ENCODE peak calls at places on chromosome 10, in nine cellular contexts. V is HCT116, T is MM.1S, H is GM23338, S is GM23248, E is SK-N-SH, N is PC-3, M is OCI-LY7, W is hepatocyte. U is an unnamed sample.

GRCh38 chr10:22489467-22489866 is 144.2 kb downstream of the SPAG6 start:
- DNase-seq in V (no peak), T (no peak), H (no peak), S (peak; percentile 28), E (no peak), N (no peak), M (no peak), W (no peak), U (no peak)

GRCh38 chr10:62545667-62546066 is 171.5 kb downstream of the ZNF365 start:
- DNase-seq in V (no peak), T (no peak), H (no peak), S (peak; percentile 97), E (no peak), N (no peak), M (no peak), W (no peak), U (no peak)

GRCh38 chr10:80484677-80485409 is 30.7 kb downstream of the TSPAN14 start:
- DNase-seq in V (no peak), T (no peak), H (no peak), S (no peak), E (no peak), N (no peak), M (no peak), W (no peak), U (no peak)

GRCh38 chr10:130141878-130142277 is 5.7 kb downstream of the GLRX3 start:
- DNase-seq in V (no peak), T (no peak), H (no peak), S (no peak), E (no peak), N (no peak), M (peak; percentile 76), W (no peak), U (no peak)

GRCh38 chr10:69572159-69573055 is 815 bp downstream of the NEUROG3 start:
- DNase-seq in V (no peak), T (no peak), H (peak; percentile 63), S (peak; percentile 22), E (peak; percentile 49), N (no peak), M (no peak), W (no peak), U (peak; percentile 60)

GRCh38 chr10:105017116-105017515 is 376.0 kb downstream of the SORCS3 start:
- DNase-seq in V (no peak), T (no peak), H (no peak), S (peak; percentile 2), E (no peak), N (no peak), M (no peak), W (no peak), U (no peak)

GRCh38 chr10:76717141-76717540 is 920.5 kb downstream of the KCNMA1 start:
- DNase-seq in V (no peak), T (no peak), H (no peak), S (peak; percentile 88), E (no peak), N (peak; percentile 99), M (no peak), W (no peak), U (no peak)

GRCh38 chr10:23439452-23439919 is 611 bp downstream of the OTUD1 start:
- DNase-seq in V (no peak), T (peak; percentile 13), H (peak; percentile 28), S (peak; percentile 61), E (peak; percentile 75), N (no peak), M (peak; percentile 34), W (no peak), U (peak; percentile 63)

GRCh38 chr10:3783313-3783689 is 1.7 kb downstream of the KLF6 start:
- DNase-seq in V (no peak), T (peak; percentile 90), H (peak; percentile 69), S (peak; percentile 84), E (peak; percentile 73), N (peak; percentile 42), M (peak; percentile 66), W (peak; percentile 72), U (peak; percentile 73)

GRCh38 chr10:133614830-133615580 is 11.6 kb downstream of the FRG2B start:
- DNase-seq in V (no peak), T (no peak), H (no peak), S (no peak), E (no peak), N (no peak), M (no peak), W (no peak), U (no peak)

GRCh38 chr10:60170250-60170649 is 219.4 kb downstream of the ANK3 start:
- DNase-seq in V (no peak), T (no peak), H (no peak), S (no peak), E (no peak), N (peak; percentile 97), M (no peak), W (peak; percentile 24), U (no peak)

GRCh38 chr10:128287099-128287498 is 160.9 kb upstream of the MKI67 start:
- DNase-seq in V (no peak), T (no peak), H (no peak), S (no peak), E (no peak), N (no peak), M (no peak), W (no peak), U (no peak)

DNA sequence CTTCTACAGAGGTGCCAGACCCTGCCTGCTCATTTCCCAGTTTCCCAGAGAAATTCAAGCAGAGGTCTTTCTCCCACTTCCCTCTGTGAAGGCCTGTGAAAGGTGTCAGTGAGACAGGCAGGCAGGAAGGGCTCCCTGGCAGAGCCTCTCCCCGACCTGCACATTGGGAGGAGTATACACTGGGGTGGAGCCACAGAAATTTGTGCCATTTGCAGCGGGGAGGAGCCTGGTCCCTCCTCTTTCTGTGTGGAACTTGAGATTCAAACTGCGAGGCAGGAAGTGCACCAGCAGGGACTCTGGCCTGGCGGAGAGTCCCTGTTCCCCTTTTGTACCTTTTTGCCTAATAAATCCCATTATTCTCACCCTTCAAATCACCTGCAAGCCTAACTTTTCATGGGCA is 54.6 kb upstream of the OPN4 start:
- DNase-seq in V (no peak), T (peak; percentile 30), H (peak; percentile 79), S (no peak), E (no peak), N (no peak), M (peak; percentile 18), W (no peak), U (peak; percentile 28)
- H3K27ac ChIP-seq in V (no peak overlapping the region), T (no peak overlapping the region), H (no peak overlapping the region), S (no peak overlapping the region), E (no peak overlapping the region), N (no peak overlapping the region), M (no peak overlapping the region), W (no peak overlapping the region), U (no peak overlapping the region)

DNA sequence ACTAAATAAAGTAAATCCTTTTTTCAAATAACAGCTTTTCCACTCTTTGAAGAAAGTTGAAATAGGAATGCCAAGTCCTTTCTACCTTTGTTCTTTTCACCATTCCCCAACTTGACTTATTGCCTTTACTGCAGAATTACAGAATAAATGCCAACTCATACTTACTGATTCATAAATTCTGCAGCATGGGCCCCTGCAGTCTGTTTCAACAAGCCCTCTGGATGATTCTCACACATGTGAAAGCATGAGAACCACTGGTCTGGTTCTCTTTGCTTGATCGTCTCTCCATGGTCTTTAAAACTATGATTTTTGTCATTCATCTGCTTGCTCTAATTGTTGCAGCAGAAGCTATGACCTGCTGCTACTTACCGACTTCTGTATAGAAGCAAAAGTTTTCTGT is 56.0 kb downstream of the HACD1 start:
- DNase-seq in V (no peak), T (no peak), H (no peak), S (peak; percentile 16), E (no peak), N (no peak), M (no peak), W (no peak), U (no peak)
- TF ChIP-seq EZH2phosphoT487 in V (no peak), T (no peak), H (no peak), S (no peak), E (no peak), N (no peak), M (no peak), W (no peak), U (no peak)

GRCh38 chr10:70928140-70928539 is 39.8 kb upstream of the PCBD1 start:
- DNase-seq in V (no peak), T (no peak), H (no peak), S (peak; percentile 17), E (no peak), N (no peak), M (no peak), W (no peak), U (no peak)
- H3K4me2 ChIP-seq in V (no peak overlapping the region), T (no peak overlapping the region), H (no peak overlapping the region), S (no peak overlapping the region), E (no peak overlapping the region), N (no peak overlapping the region), M (no peak overlapping the region), W (no peak overlapping the region), U (no peak overlapping the region)

DNA sequence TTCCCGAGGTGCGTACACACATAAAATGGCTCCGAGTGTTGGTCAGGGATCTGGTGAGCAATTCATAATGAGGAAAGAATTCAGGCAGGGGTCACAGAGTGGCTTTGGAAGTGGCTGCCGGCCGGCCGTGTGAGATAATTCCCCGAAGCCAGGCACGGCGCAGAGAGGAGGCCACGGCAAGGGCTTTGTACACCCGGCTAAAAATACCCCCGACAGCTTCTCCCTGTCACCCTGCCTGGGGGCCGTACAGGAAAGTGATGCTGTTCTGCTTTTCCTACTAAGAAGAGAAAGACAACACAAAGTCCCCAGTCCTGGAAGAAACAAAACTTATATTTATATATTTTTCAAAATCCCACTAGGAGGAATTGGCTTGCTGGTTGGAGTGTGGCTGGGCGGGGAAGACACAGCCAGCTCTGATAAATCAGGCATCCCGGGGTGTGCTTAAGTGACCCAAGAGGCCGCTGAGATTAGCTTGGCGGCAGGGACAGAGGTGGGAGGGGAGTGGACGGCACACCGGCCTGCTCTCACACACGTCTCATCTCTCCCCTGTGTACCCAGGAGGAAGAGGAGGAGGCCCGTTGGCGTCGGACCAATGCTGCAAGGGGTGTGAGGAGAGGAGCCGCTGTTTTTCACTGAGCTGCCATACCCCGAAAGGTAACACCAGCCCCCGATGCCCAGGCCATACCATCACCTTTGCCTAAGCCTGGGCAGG is 70.5 kb downstream of the ZMIZ1 start:
- DNase-seq in V (no peak), T (no peak), H (no peak), S (peak; percentile 70), E (no peak), N (no peak), M (no peak), W (peak; percentile 73), U (peak; percentile 45)
- H3K27ac ChIP-seq in V (no peak overlapping the region), T (no peak overlapping the region), H (peak overlapping the region; percentile 50), S (peak overlapping the region; percentile 92), E (peak overlapping the region; percentile 58), N (no peak overlapping the region), M (no peak overlapping the region), W (peak overlapping the region; percentile 87), U (no peak overlapping the region)